ENCODE peak calls at places on chromosomes 12 and 14, in six cellular contexts. S is suprapubic skin, K is K562, J is heart left ventricle, C is ovary, Z is body of pancreas. Y is an unnamed sample.

GRCh38 chr12:120697344-120697743 is 10.4 kb downstream of the MLEC start:
- DNase-seq in S (no peak), K (no peak), J (no peak), C (no peak), Z (no peak), Y (no peak)

GRCh38 chr12:109440851-109441490 is 36.1 kb downstream of the KCTD10 start:
- DNase-seq in S (no peak), K (no peak), J (no peak), C (no peak), Z (peak; percentile 12), Y (no peak)

GRCh38 chr14:72980863-72981262 is 46.0 kb downstream of the ZFYVE1 start:
- DNase-seq in S (no peak), K (no peak), J (no peak), C (no peak), Z (no peak), Y (no peak)

GRCh38 chr12:54357802-54358619 is 6.3 kb downstream of the GPR84 start:
- DNase-seq in S (no peak), K (peak; percentile 82), J (no peak), C (no peak), Z (no peak), Y (peak; percentile 53)

GRCh38 chr14:103386632-103387329 is 1.6 kb downstream of the MARK3 start:
- DNase-seq in S (no peak), K (no peak), J (no peak), C (no peak), Z (no peak), Y (peak; percentile 46)

GRCh38 chr12:121676190-121676589 is 6.7 kb upstream of the MORN3 start:
- DNase-seq in S (no peak), K (no peak), J (no peak), C (no peak), Z (no peak), Y (no peak)

GRCh38 chr12:2290091-2290490 is 237.3 kb downstream of the CACNA1C start:
- DNase-seq in S (no peak), K (no peak), J (no peak), C (no peak), Z (no peak), Y (no peak)

GRCh38 chr14:50964683-50965390 is 20.6 kb upstream of the PYGL start:
- DNase-seq in S (no peak), K (no peak), J (peak; percentile 42), C (peak; percentile 71), Z (peak; percentile 89), Y (no peak)

GRCh38 chr12:66571361-66571760 is 107.5 kb downstream of the GRIP1 start:
- DNase-seq in S (no peak), K (no peak), J (no peak), C (no peak), Z (no peak), Y (no peak)

GRCh38 chr12:62803756-62804155 is 131.2 kb downstream of the PPM1H start:
- DNase-seq in S (no peak), K (no peak), J (no peak), C (no peak), Z (no peak), Y (no peak)

GRCh38 chr12:113135178-113136127 is at the start of gene RASAL1:
- DNase-seq in S (no peak), K (peak; percentile 85), J (no peak), C (no peak), Z (peak; percentile 64), Y (peak; percentile 47)

GRCh38 chr12:62933220-62933870 is 1.6 kb downstream of the PPM1H start:
- DNase-seq in S (no peak), K (peak; percentile 64), J (peak; percentile 43), C (no peak), Z (peak; percentile 43), Y (no peak)

GRCh38 chr12:19008102-19008501 is 121.4 kb upstream of the PLEKHA5 start:
- DNase-seq in S (no peak), K (no peak), J (no peak), C (no peak), Z (no peak), Y (no peak)

GRCh38 chr14:55356913-55357312 is 54.7 kb downstream of the ATG14 start:
- DNase-seq in S (no peak), K (no peak), J (no peak), C (no peak), Z (no peak), Y (peak; percentile 66)

GRCh38 chr12:127599441-127599840 is 667.5 kb upstream of the TMEM132C start:
- DNase-seq in S (no peak), K (no peak), J (no peak), C (no peak), Z (no peak), Y (no peak)

GRCh38 chr12:19834596-19834995 is 395.3 kb downstream of the AEBP2 start:
- DNase-seq in S (no peak), K (no peak), J (no peak), C (no peak), Z (no peak), Y (no peak)

GRCh38 chr12:56205445-56205844 is 16.2 kb upstream of the SMARCC2 start:
- DNase-seq in S (no peak), K (no peak), J (no peak), C (no peak), Z (no peak), Y (no peak)

GRCh38 chr12:116599285-116600122 is 40.3 kb downstream of the MAP1LC3B2 start:
- DNase-seq in S (peak; percentile 94), K (peak; percentile 87), J (peak; percentile 83), C (peak; percentile 87), Z (peak; percentile 82), Y (peak; percentile 73)

GRCh38 chr12:104823985-104824441 is 134.1 kb downstream of the SLC41A2 start:
- DNase-seq in S (no peak), K (peak; percentile 23), J (peak; percentile 18), C (no peak), Z (peak; percentile 17), Y (peak; percentile 25)
- TF ChIP-seq POLR2A in S (no peak), K (no peak), J (no peak), C (no peak), Z (no peak), Y (no peak)

GRCh38 chr14:96051642-96052540 is 12.7 kb downstream of the C14orf132 start:
- DNase-seq in S (no peak), K (peak; percentile 14), J (peak; percentile 5), C (no peak), Z (no peak), Y (peak; percentile 16)
- TF ChIP-seq CTCF in S (no peak), K (peak; percentile 30), J (no peak), C (no peak), Z (no peak), Y (peak; percentile 29)

GRCh38 chr12:132441871-132442863 is 47.8 kb upstream of the FBRSL1 start:
- DNase-seq in S (no peak), K (no peak), J (no peak), C (no peak), Z (no peak), Y (no peak)
- TF ChIP-seq POLR2A in S (no peak), K (no peak), J (no peak), C (no peak), Z (no peak), Y (no peak)

GRCh38 chr14:80055226-80055625 is 156.1 kb downstream of the DIO2 start:
- DNase-seq in S (no peak), K (no peak), J (no peak), C (no peak), Z (no peak), Y (no peak)

GRCh38 chr14:80059041-80059440 is 152.3 kb downstream of the DIO2 start:
- DNase-seq in S (no peak), K (no peak), J (no peak), C (no peak), Z (no peak), Y (no peak)

GRCh38 chr14:80054020-80054419 is 157.3 kb downstream of the DIO2 start:
- DNase-seq in S (no peak), K (no peak), J (no peak), C (no peak), Z (no peak), Y (no peak)

DNA sequence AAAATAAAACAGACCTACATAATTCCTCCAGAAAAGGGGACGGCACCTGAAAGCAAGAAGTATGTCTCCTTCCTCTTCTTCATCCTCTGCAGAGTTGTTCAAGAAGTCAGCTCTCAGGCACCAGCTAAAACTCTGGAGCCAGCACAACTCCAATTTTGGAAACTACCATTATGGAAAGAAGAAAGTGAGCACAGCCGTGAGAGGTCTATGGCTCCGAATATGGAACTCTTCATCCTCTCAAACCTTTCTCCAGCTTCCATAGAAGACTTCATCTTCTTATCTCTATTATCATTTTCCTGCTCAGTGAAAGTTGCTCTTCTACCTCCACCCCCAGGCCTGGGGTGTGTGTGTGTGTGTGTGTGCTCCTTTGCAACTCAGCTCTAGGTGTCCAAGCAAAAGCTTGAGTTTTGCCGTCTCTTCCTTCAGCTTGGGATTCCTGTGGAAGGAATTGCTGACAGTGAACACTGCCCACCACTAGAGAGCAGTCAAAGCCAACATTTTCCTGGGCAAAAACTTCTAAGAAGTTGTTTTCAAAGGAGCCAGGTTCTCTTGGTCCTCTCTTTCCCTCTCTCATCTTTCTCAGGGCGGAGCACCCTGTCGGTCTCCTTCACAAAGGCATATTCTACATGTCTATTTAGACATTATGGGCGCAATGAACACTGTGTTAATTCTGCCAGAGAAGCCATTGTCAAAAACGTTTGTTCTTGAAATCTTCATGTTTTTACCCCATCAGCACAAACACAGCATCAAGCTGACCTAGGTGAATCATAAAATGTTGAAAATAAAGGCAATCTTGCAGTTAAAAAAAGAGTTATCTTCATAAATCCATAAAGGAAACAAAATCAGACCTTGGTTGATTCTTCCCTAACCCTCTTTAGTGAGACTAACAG is 155.1 kb downstream of the DIO2 start:
- DNase-seq in S (no peak), K (peak; percentile 2), J (no peak), C (no peak), Z (peak; percentile 47), Y (peak; percentile 38)
- TF ChIP-seq CTCF in S (peak; percentile 35), K (peak; percentile 37), J (peak; percentile 26), C (no peak), Z (peak; percentile 53), Y (peak; percentile 69)

GRCh38 chr14:104677506-104678332 is 11.7 kb upstream of the INF2 start:
- DNase-seq in S (peak; percentile 78), K (peak; percentile 84), J (peak; percentile 86), C (peak; percentile 74), Z (peak; percentile 72), Y (peak; percentile 94)
- TF ChIP-seq POLR2A in S (no peak), K (peak; percentile 80), J (no peak), C (peak; percentile 39), Z (peak; percentile 68), Y (peak; percentile 56)

DNA sequence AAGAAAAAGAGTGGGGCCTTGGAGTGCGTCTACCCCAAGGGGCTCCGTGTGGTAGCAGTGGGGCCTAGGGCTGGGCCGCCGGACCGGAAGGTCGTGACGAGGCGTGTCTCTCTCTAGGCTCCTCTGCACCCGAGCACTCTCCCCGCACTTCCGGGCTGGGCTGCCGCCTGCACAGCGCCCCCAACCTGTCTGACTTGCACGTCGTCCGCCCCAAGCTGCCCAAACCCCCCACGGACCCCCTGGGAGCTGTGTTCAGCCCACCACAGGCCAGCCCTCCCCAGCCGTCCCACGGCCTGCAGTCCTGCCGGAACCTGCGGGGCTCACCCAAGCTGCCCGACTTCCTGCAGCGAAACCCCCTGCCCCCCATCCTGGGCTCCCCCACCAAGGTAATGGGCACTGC is 13.3 kb upstream of the PUS1 start:
- DNase-seq in S (no peak), K (no peak), J (no peak), C (no peak), Z (no peak), Y (no peak)
- TF ChIP-seq CTCF in S (no peak), K (no peak), J (no peak), C (no peak), Z (no peak), Y (peak; percentile 12)